ENCODE peak calls at places on chromosome 19, in six cellular contexts. One of them, this sample, is unnamed.

GRCh38 chr19:45558399-45558878 is 26.2 kb downstream of the OPA3 start:
- DNase-seq in effector CD4-positive, alpha-beta T cell: peak
- DNase-seq in NCI-H1417: peak
- DNase-seq in EL: peak
- DNase-seq in hepatic stellate cell: peak
- DNase-seq in activated CD4-positive, alpha-beta T cell treated with anti-CD3 and anti-CD28 coated beads, Interleukin-2, amount 50 U/mL, for 1 hour: peak
- DNase-seq in this sample: peak

GRCh38 chr19:5321851-5322681 is 18.5 kb downstream of the PTPRS start:
- DNase-seq in effector CD4-positive, alpha-beta T cell: no peak
- DNase-seq in NCI-H1417: no peak
- DNase-seq in EL: peak
- DNase-seq in hepatic stellate cell: no peak
- DNase-seq in activated CD4-positive, alpha-beta T cell treated with anti-CD3 and anti-CD28 coated beads, Interleukin-2, amount 50 U/mL, for 1 hour: no peak
- DNase-seq in this sample: no peak

GRCh38 chr19:17555929-17556813 is 722 bp downstream of the COLGALT1 start:
- DNase-seq in effector CD4-positive, alpha-beta T cell: no peak
- DNase-seq in NCI-H1417: peak
- DNase-seq in EL: peak
- DNase-seq in hepatic stellate cell: peak
- DNase-seq in activated CD4-positive, alpha-beta T cell treated with anti-CD3 and anti-CD28 coated beads, Interleukin-2, amount 50 U/mL, for 1 hour: no peak
- DNase-seq in this sample: peak

GRCh38 chr19:44512326-44513298 is 12.3 kb upstream of the ZNF180 start:
- DNase-seq in effector CD4-positive, alpha-beta T cell: no peak
- DNase-seq in NCI-H1417: peak
- DNase-seq in EL: peak
- DNase-seq in hepatic stellate cell: peak
- DNase-seq in activated CD4-positive, alpha-beta T cell treated with anti-CD3 and anti-CD28 coated beads, Interleukin-2, amount 50 U/mL, for 1 hour: no peak
- DNase-seq in this sample: peak

GRCh38 chr19:47310819-47311218 is 1.2 kb downstream of the C5AR1 start:
- DNase-seq in effector CD4-positive, alpha-beta T cell: no peak
- DNase-seq in NCI-H1417: peak
- DNase-seq in EL: peak
- DNase-seq in hepatic stellate cell: no peak
- DNase-seq in activated CD4-positive, alpha-beta T cell treated with anti-CD3 and anti-CD28 coated beads, Interleukin-2, amount 50 U/mL, for 1 hour: no peak
- DNase-seq in this sample: peak

GRCh38 chr19:7471696-7472620 is 16.9 kb downstream of the PEX11G start:
- DNase-seq in effector CD4-positive, alpha-beta T cell: no peak
- DNase-seq in NCI-H1417: no peak
- DNase-seq in EL: no peak
- DNase-seq in hepatic stellate cell: no peak
- DNase-seq in activated CD4-positive, alpha-beta T cell treated with anti-CD3 and anti-CD28 coated beads, Interleukin-2, amount 50 U/mL, for 1 hour: no peak
- DNase-seq in this sample: no peak

GRCh38 chr19:42131149-42132029 is 857 bp downstream of the POU2F2 start:
- DNase-seq in effector CD4-positive, alpha-beta T cell: no peak
- DNase-seq in NCI-H1417: no peak
- DNase-seq in EL: no peak
- DNase-seq in hepatic stellate cell: no peak
- DNase-seq in activated CD4-positive, alpha-beta T cell treated with anti-CD3 and anti-CD28 coated beads, Interleukin-2, amount 50 U/mL, for 1 hour: no peak
- DNase-seq in this sample: no peak

GRCh38 chr19:13492128-13492527 is 14.2 kb downstream of the CACNA1A start:
- DNase-seq in effector CD4-positive, alpha-beta T cell: no peak
- DNase-seq in NCI-H1417: no peak
- DNase-seq in EL: peak
- DNase-seq in hepatic stellate cell: peak
- DNase-seq in activated CD4-positive, alpha-beta T cell treated with anti-CD3 and anti-CD28 coated beads, Interleukin-2, amount 50 U/mL, for 1 hour: no peak
- DNase-seq in this sample: no peak

GRCh38 chr19:19539738-19540703 is 2.0 kb downstream of the CILP2 start:
- DNase-seq in effector CD4-positive, alpha-beta T cell: peak
- DNase-seq in NCI-H1417: no peak
- DNase-seq in EL: peak
- DNase-seq in hepatic stellate cell: no peak
- DNase-seq in activated CD4-positive, alpha-beta T cell treated with anti-CD3 and anti-CD28 coated beads, Interleukin-2, amount 50 U/mL, for 1 hour: peak
- DNase-seq in this sample: peak

GRCh38 chr19:56838930-56839664 is 1.4 kb downstream of the PEG3 start:
- DNase-seq in effector CD4-positive, alpha-beta T cell: no peak
- DNase-seq in NCI-H1417: no peak
- DNase-seq in EL: no peak
- DNase-seq in hepatic stellate cell: no peak
- DNase-seq in activated CD4-positive, alpha-beta T cell treated with anti-CD3 and anti-CD28 coated beads, Interleukin-2, amount 50 U/mL, for 1 hour: no peak
- DNase-seq in this sample: no peak

GRCh38 chr19:31383553-31383952 is 34.3 kb upstream of the TSHZ3 start:
- DNase-seq in effector CD4-positive, alpha-beta T cell: no peak
- DNase-seq in NCI-H1417: no peak
- DNase-seq in EL: no peak
- DNase-seq in hepatic stellate cell: no peak
- DNase-seq in activated CD4-positive, alpha-beta T cell treated with anti-CD3 and anti-CD28 coated beads, Interleukin-2, amount 50 U/mL, for 1 hour: no peak
- DNase-seq in this sample: no peak

GRCh38 chr19:29476528-29476927 is 49.3 kb upstream of the VSTM2B start:
- DNase-seq in effector CD4-positive, alpha-beta T cell: no peak
- DNase-seq in NCI-H1417: peak
- DNase-seq in EL: no peak
- DNase-seq in hepatic stellate cell: no peak
- DNase-seq in activated CD4-positive, alpha-beta T cell treated with anti-CD3 and anti-CD28 coated beads, Interleukin-2, amount 50 U/mL, for 1 hour: no peak
- DNase-seq in this sample: no peak

GRCh38 chr19:31296741-31297390 is 52.4 kb downstream of the TSHZ3 start:
- DNase-seq in effector CD4-positive, alpha-beta T cell: no peak
- DNase-seq in NCI-H1417: no peak
- DNase-seq in EL: no peak
- DNase-seq in hepatic stellate cell: no peak
- DNase-seq in activated CD4-positive, alpha-beta T cell treated with anti-CD3 and anti-CD28 coated beads, Interleukin-2, amount 50 U/mL, for 1 hour: no peak
- DNase-seq in this sample: no peak

GRCh38 chr19:1063030-1063908 is 3.7 kb upstream of the ARHGAP45 start:
- DNase-seq in effector CD4-positive, alpha-beta T cell: peak
- DNase-seq in NCI-H1417: no peak
- DNase-seq in EL: no peak
- DNase-seq in hepatic stellate cell: no peak
- DNase-seq in activated CD4-positive, alpha-beta T cell treated with anti-CD3 and anti-CD28 coated beads, Interleukin-2, amount 50 U/mL, for 1 hour: peak
- DNase-seq in this sample: peak

GRCh38 chr19:2540251-2540645 is 64.3 kb downstream of the GADD45B start:
- DNase-seq in effector CD4-positive, alpha-beta T cell: no peak
- DNase-seq in NCI-H1417: no peak
- DNase-seq in EL: no peak
- DNase-seq in hepatic stellate cell: no peak
- DNase-seq in activated CD4-positive, alpha-beta T cell treated with anti-CD3 and anti-CD28 coated beads, Interleukin-2, amount 50 U/mL, for 1 hour: no peak
- DNase-seq in this sample: no peak

GRCh38 chr19:7159105-7159933 is 89.8 kb downstream of the ZNF557 start:
- DNase-seq in effector CD4-positive, alpha-beta T cell: no peak
- DNase-seq in NCI-H1417: peak
- DNase-seq in EL: peak
- DNase-seq in hepatic stellate cell: peak
- DNase-seq in activated CD4-positive, alpha-beta T cell treated with anti-CD3 and anti-CD28 coated beads, Interleukin-2, amount 50 U/mL, for 1 hour: no peak
- DNase-seq in this sample: peak

GRCh38 chr19:34644991-34645461 is 31.9 kb downstream of the SCGB2B2 start:
- DNase-seq in effector CD4-positive, alpha-beta T cell: no peak
- DNase-seq in NCI-H1417: no peak
- DNase-seq in EL: no peak
- DNase-seq in hepatic stellate cell: no peak
- DNase-seq in activated CD4-positive, alpha-beta T cell treated with anti-CD3 and anti-CD28 coated beads, Interleukin-2, amount 50 U/mL, for 1 hour: no peak
- DNase-seq in this sample: no peak

GRCh38 chr19:2528543-2529173 is 52.7 kb downstream of the GADD45B start:
- DNase-seq in effector CD4-positive, alpha-beta T cell: no peak
- DNase-seq in NCI-H1417: no peak
- DNase-seq in EL: no peak
- DNase-seq in hepatic stellate cell: no peak
- DNase-seq in activated CD4-positive, alpha-beta T cell treated with anti-CD3 and anti-CD28 coated beads, Interleukin-2, amount 50 U/mL, for 1 hour: no peak
- DNase-seq in this sample: peak

GRCh38 chr19:43634877-43635560 is 4.6 kb downstream of the CADM4 start:
- DNase-seq in effector CD4-positive, alpha-beta T cell: no peak
- DNase-seq in NCI-H1417: no peak
- DNase-seq in EL: peak
- DNase-seq in hepatic stellate cell: no peak
- DNase-seq in activated CD4-positive, alpha-beta T cell treated with anti-CD3 and anti-CD28 coated beads, Interleukin-2, amount 50 U/mL, for 1 hour: no peak
- DNase-seq in this sample: no peak

GRCh38 chr19:15995536-15995935 is 46.7 kb downstream of the OR10H4 start:
- DNase-seq in effector CD4-positive, alpha-beta T cell: no peak
- DNase-seq in NCI-H1417: no peak
- DNase-seq in EL: no peak
- DNase-seq in hepatic stellate cell: no peak
- DNase-seq in activated CD4-positive, alpha-beta T cell treated with anti-CD3 and anti-CD28 coated beads, Interleukin-2, amount 50 U/mL, for 1 hour: no peak
- DNase-seq in this sample: no peak

GRCh38 chr19:19501798-19502197 is 13.6 kb downstream of the TSSK6 start:
- DNase-seq in effector CD4-positive, alpha-beta T cell: no peak
- DNase-seq in NCI-H1417: no peak
- DNase-seq in EL: no peak
- DNase-seq in hepatic stellate cell: no peak
- DNase-seq in activated CD4-positive, alpha-beta T cell treated with anti-CD3 and anti-CD28 coated beads, Interleukin-2, amount 50 U/mL, for 1 hour: no peak
- DNase-seq in this sample: no peak

GRCh38 chr19:24032651-24033050 is 54.3 kb upstream of the ZNF254 start:
- DNase-seq in effector CD4-positive, alpha-beta T cell: no peak
- DNase-seq in NCI-H1417: no peak
- DNase-seq in EL: no peak
- DNase-seq in hepatic stellate cell: no peak
- DNase-seq in activated CD4-positive, alpha-beta T cell treated with anti-CD3 and anti-CD28 coated beads, Interleukin-2, amount 50 U/mL, for 1 hour: no peak
- DNase-seq in this sample: no peak

GRCh38 chr19:4108767-4109625 is 14.9 kb downstream of the MAP2K2 start:
- DNase-seq in effector CD4-positive, alpha-beta T cell: peak
- DNase-seq in NCI-H1417: no peak
- DNase-seq in EL: no peak
- DNase-seq in hepatic stellate cell: no peak
- DNase-seq in activated CD4-positive, alpha-beta T cell treated with anti-CD3 and anti-CD28 coated beads, Interleukin-2, amount 50 U/mL, for 1 hour: peak
- DNase-seq in this sample: no peak

GRCh38 chr19:2602391-2603181 is 99.9 kb downstream of the GNG7 start:
- DNase-seq in effector CD4-positive, alpha-beta T cell: no peak
- DNase-seq in NCI-H1417: peak
- DNase-seq in EL: peak
- DNase-seq in hepatic stellate cell: peak
- DNase-seq in activated CD4-positive, alpha-beta T cell treated with anti-CD3 and anti-CD28 coated beads, Interleukin-2, amount 50 U/mL, for 1 hour: no peak
- DNase-seq in this sample: no peak

GRCh38 chr19:1441022-1441426 is 2.8 kb downstream of the RPS15 start:
- DNase-seq in effector CD4-positive, alpha-beta T cell: no peak
- DNase-seq in NCI-H1417: no peak
- DNase-seq in EL: no peak
- DNase-seq in hepatic stellate cell: no peak
- DNase-seq in activated CD4-positive, alpha-beta T cell treated with anti-CD3 and anti-CD28 coated beads, Interleukin-2, amount 50 U/mL, for 1 hour: no peak
- DNase-seq in this sample: no peak

GRCh38 chr19:14943601-14944000 is 2.3 kb downstream of the OR7C2 start:
- DNase-seq in effector CD4-positive, alpha-beta T cell: no peak
- DNase-seq in NCI-H1417: no peak
- DNase-seq in EL: peak
- DNase-seq in hepatic stellate cell: peak
- DNase-seq in activated CD4-positive, alpha-beta T cell treated with anti-CD3 and anti-CD28 coated beads, Interleukin-2, amount 50 U/mL, for 1 hour: no peak
- DNase-seq in this sample: no peak

GRCh38 chr19:2044709-2045500 is 6.1 kb downstream of the MKNK2 start:
- DNase-seq in effector CD4-positive, alpha-beta T cell: no peak
- DNase-seq in NCI-H1417: no peak
- DNase-seq in EL: no peak
- DNase-seq in hepatic stellate cell: no peak
- DNase-seq in activated CD4-positive, alpha-beta T cell treated with anti-CD3 and anti-CD28 coated beads, Interleukin-2, amount 50 U/mL, for 1 hour: no peak
- DNase-seq in this sample: no peak

GRCh38 chr19:44003461-44004134 is 841 bp downstream of the ZNF230 start:
- DNase-seq in effector CD4-positive, alpha-beta T cell: no peak
- DNase-seq in NCI-H1417: peak
- DNase-seq in EL: peak
- DNase-seq in hepatic stellate cell: peak
- DNase-seq in activated CD4-positive, alpha-beta T cell treated with anti-CD3 and anti-CD28 coated beads, Interleukin-2, amount 50 U/mL, for 1 hour: no peak
- DNase-seq in this sample: peak

GRCh38 chr19:55667958-55668357 is 7.1 kb upstream of the EPN1 start:
- DNase-seq in effector CD4-positive, alpha-beta T cell: no peak
- DNase-seq in NCI-H1417: no peak
- DNase-seq in EL: no peak
- DNase-seq in hepatic stellate cell: no peak
- DNase-seq in activated CD4-positive, alpha-beta T cell treated with anti-CD3 and anti-CD28 coated beads, Interleukin-2, amount 50 U/mL, for 1 hour: no peak
- DNase-seq in this sample: peak

GRCh38 chr19:31054430-31054829 is 294.8 kb downstream of the TSHZ3 start:
- DNase-seq in effector CD4-positive, alpha-beta T cell: no peak
- DNase-seq in NCI-H1417: no peak
- DNase-seq in EL: peak
- DNase-seq in hepatic stellate cell: peak
- DNase-seq in activated CD4-positive, alpha-beta T cell treated with anti-CD3 and anti-CD28 coated beads, Interleukin-2, amount 50 U/mL, for 1 hour: peak
- DNase-seq in this sample: peak

GRCh38 chr19:9189538-9189937 is 10.8 kb downstream of the OR7D2 start:
- DNase-seq in effector CD4-positive, alpha-beta T cell: no peak
- DNase-seq in NCI-H1417: no peak
- DNase-seq in EL: no peak
- DNase-seq in hepatic stellate cell: no peak
- DNase-seq in activated CD4-positive, alpha-beta T cell treated with anti-CD3 and anti-CD28 coated beads, Interleukin-2, amount 50 U/mL, for 1 hour: no peak
- DNase-seq in this sample: no peak